ENCODE peak calls at places on chromosomes 3 and 15, in ten cellular contexts. One of them, this sample, is unnamed.

GRCh38 chr3:177610677-177611654 is 413.7 kb upstream of the TBL1XR1 start:
- DNase-seq in WERI-Rb-1: peak
- DNase-seq in mammary epithelial cell: no peak
- DNase-seq in cardiac fibroblast: no peak
- DNase-seq in endodermal cell: no peak
- DNase-seq in GM20000: no peak
- DNase-seq in foreskin fibroblast: no peak
- DNase-seq in uterus: no peak
- DNase-seq in ovary: no peak
- DNase-seq in neural progenitor cell: no peak
- DNase-seq in this sample: no peak

GRCh38 chr3:132703733-132704132 is 18.5 kb downstream of the NPHP3 start:
- DNase-seq in WERI-Rb-1: no peak
- DNase-seq in mammary epithelial cell: no peak
- DNase-seq in cardiac fibroblast: no peak
- DNase-seq in endodermal cell: no peak
- DNase-seq in GM20000: no peak
- DNase-seq in foreskin fibroblast: no peak
- DNase-seq in uterus: no peak
- DNase-seq in ovary: no peak
- DNase-seq in neural progenitor cell: no peak
- DNase-seq in this sample: no peak

GRCh38 chr3:115699741-115700140 is 76.4 kb downstream of the GAP43 start:
- DNase-seq in WERI-Rb-1: no peak
- DNase-seq in mammary epithelial cell: no peak
- DNase-seq in cardiac fibroblast: peak
- DNase-seq in endodermal cell: no peak
- DNase-seq in GM20000: no peak
- DNase-seq in foreskin fibroblast: peak
- DNase-seq in uterus: no peak
- DNase-seq in ovary: no peak
- DNase-seq in neural progenitor cell: no peak
- DNase-seq in this sample: no peak

GRCh38 chr3:120753831-120754230 is 11.3 kb downstream of the GTF2E1 start:
- DNase-seq in WERI-Rb-1: no peak
- DNase-seq in mammary epithelial cell: peak
- DNase-seq in cardiac fibroblast: no peak
- DNase-seq in endodermal cell: no peak
- DNase-seq in GM20000: no peak
- DNase-seq in foreskin fibroblast: peak
- DNase-seq in uterus: no peak
- DNase-seq in ovary: no peak
- DNase-seq in neural progenitor cell: no peak
- DNase-seq in this sample: no peak

GRCh38 chr3:79766474-79767193 is 1.2 kb downstream of the ROBO1 start:
- DNase-seq in WERI-Rb-1: no peak
- DNase-seq in mammary epithelial cell: no peak
- DNase-seq in cardiac fibroblast: no peak
- DNase-seq in endodermal cell: peak
- DNase-seq in GM20000: no peak
- DNase-seq in foreskin fibroblast: no peak
- DNase-seq in uterus: no peak
- DNase-seq in ovary: peak
- DNase-seq in neural progenitor cell: peak
- DNase-seq in this sample: no peak

GRCh38 chr15:55619783-55620182 is 31.6 kb upstream of the PYGO1 start:
- DNase-seq in WERI-Rb-1: no peak
- DNase-seq in mammary epithelial cell: no peak
- DNase-seq in cardiac fibroblast: no peak
- DNase-seq in endodermal cell: peak
- DNase-seq in GM20000: no peak
- DNase-seq in foreskin fibroblast: no peak
- DNase-seq in uterus: no peak
- DNase-seq in ovary: no peak
- DNase-seq in neural progenitor cell: no peak
- DNase-seq in this sample: no peak

GRCh38 chr3:101066776-101067175 is 73.6 kb upstream of the ABI3BP start:
- DNase-seq in WERI-Rb-1: no peak
- DNase-seq in mammary epithelial cell: peak
- DNase-seq in cardiac fibroblast: peak
- DNase-seq in endodermal cell: no peak
- DNase-seq in GM20000: no peak
- DNase-seq in foreskin fibroblast: peak
- DNase-seq in uterus: no peak
- DNase-seq in ovary: no peak
- DNase-seq in neural progenitor cell: no peak
- DNase-seq in this sample: no peak

GRCh38 chr3:64149886-64150285 is 75.4 kb downstream of the PRICKLE2 start:
- DNase-seq in WERI-Rb-1: no peak
- DNase-seq in mammary epithelial cell: no peak
- DNase-seq in cardiac fibroblast: no peak
- DNase-seq in endodermal cell: no peak
- DNase-seq in GM20000: no peak
- DNase-seq in foreskin fibroblast: no peak
- DNase-seq in uterus: no peak
- DNase-seq in ovary: no peak
- DNase-seq in neural progenitor cell: no peak
- DNase-seq in this sample: no peak

GRCh38 chr3:172550347-172550943 is 27.2 kb upstream of the TNFSF10 start:
- DNase-seq in WERI-Rb-1: no peak
- DNase-seq in mammary epithelial cell: peak
- DNase-seq in cardiac fibroblast: peak
- DNase-seq in endodermal cell: no peak
- DNase-seq in GM20000: no peak
- DNase-seq in foreskin fibroblast: peak
- DNase-seq in uterus: no peak
- DNase-seq in ovary: no peak
- DNase-seq in neural progenitor cell: no peak
- DNase-seq in this sample: no peak

GRCh38 chr3:64291956-64292355 is 66.7 kb upstream of the PRICKLE2 start:
- DNase-seq in WERI-Rb-1: no peak
- DNase-seq in mammary epithelial cell: no peak
- DNase-seq in cardiac fibroblast: peak
- DNase-seq in endodermal cell: no peak
- DNase-seq in GM20000: no peak
- DNase-seq in foreskin fibroblast: peak
- DNase-seq in uterus: peak
- DNase-seq in ovary: no peak
- DNase-seq in neural progenitor cell: no peak
- DNase-seq in this sample: no peak

GRCh38 chr15:57557267-57557666 is 34.4 kb upstream of the MYZAP start:
- DNase-seq in WERI-Rb-1: peak
- DNase-seq in mammary epithelial cell: no peak
- DNase-seq in cardiac fibroblast: no peak
- DNase-seq in endodermal cell: no peak
- DNase-seq in GM20000: no peak
- DNase-seq in foreskin fibroblast: no peak
- DNase-seq in uterus: no peak
- DNase-seq in ovary: no peak
- DNase-seq in neural progenitor cell: no peak
- DNase-seq in this sample: no peak

GRCh38 chr15:84586641-84587160 is 14.1 kb upstream of the ZSCAN2 start:
- DNase-seq in WERI-Rb-1: no peak
- DNase-seq in mammary epithelial cell: peak
- DNase-seq in cardiac fibroblast: no peak
- DNase-seq in endodermal cell: no peak
- DNase-seq in GM20000: no peak
- DNase-seq in foreskin fibroblast: peak
- DNase-seq in uterus: no peak
- DNase-seq in ovary: no peak
- DNase-seq in neural progenitor cell: no peak
- DNase-seq in this sample: no peak

GRCh38 chr3:182936239-182936946 is 43.9 kb downstream of the DCUN1D1 start:
- DNase-seq in WERI-Rb-1: no peak
- DNase-seq in mammary epithelial cell: no peak
- DNase-seq in cardiac fibroblast: no peak
- DNase-seq in endodermal cell: no peak
- DNase-seq in GM20000: no peak
- DNase-seq in foreskin fibroblast: no peak
- DNase-seq in uterus: no peak
- DNase-seq in ovary: no peak
- DNase-seq in neural progenitor cell: no peak
- DNase-seq in this sample: no peak

GRCh38 chr15:40790723-40791122 is 16.2 kb upstream of the ZFYVE19 start:
- DNase-seq in WERI-Rb-1: no peak
- DNase-seq in mammary epithelial cell: peak
- DNase-seq in cardiac fibroblast: peak
- DNase-seq in endodermal cell: no peak
- DNase-seq in GM20000: no peak
- DNase-seq in foreskin fibroblast: no peak
- DNase-seq in uterus: no peak
- DNase-seq in ovary: no peak
- DNase-seq in neural progenitor cell: no peak
- DNase-seq in this sample: no peak

GRCh38 chr3:52292247-52293065 is 4.8 kb downstream of the GLYCTK start:
- DNase-seq in WERI-Rb-1: no peak
- DNase-seq in mammary epithelial cell: peak
- DNase-seq in cardiac fibroblast: no peak
- DNase-seq in endodermal cell: no peak
- DNase-seq in GM20000: no peak
- DNase-seq in foreskin fibroblast: no peak
- DNase-seq in uterus: no peak
- DNase-seq in ovary: peak
- DNase-seq in neural progenitor cell: no peak
- DNase-seq in this sample: no peak

GRCh38 chr3:52293491-52294319 is 6.1 kb downstream of the GLYCTK start:
- DNase-seq in WERI-Rb-1: no peak
- DNase-seq in mammary epithelial cell: no peak
- DNase-seq in cardiac fibroblast: no peak
- DNase-seq in endodermal cell: no peak
- DNase-seq in GM20000: no peak
- DNase-seq in foreskin fibroblast: no peak
- DNase-seq in uterus: no peak
- DNase-seq in ovary: no peak
- DNase-seq in neural progenitor cell: no peak
- DNase-seq in this sample: no peak

GRCh38 chr3:52289747-52290595 is 2.3 kb downstream of the GLYCTK start:
- DNase-seq in WERI-Rb-1: no peak
- DNase-seq in mammary epithelial cell: no peak
- DNase-seq in cardiac fibroblast: no peak
- DNase-seq in endodermal cell: peak
- DNase-seq in GM20000: no peak
- DNase-seq in foreskin fibroblast: no peak
- DNase-seq in uterus: no peak
- DNase-seq in ovary: peak
- DNase-seq in neural progenitor cell: no peak
- DNase-seq in this sample: no peak

GRCh38 chr3:52290596-52291507 is 3.2 kb downstream of the GLYCTK start:
- DNase-seq in WERI-Rb-1: no peak
- DNase-seq in mammary epithelial cell: no peak
- DNase-seq in cardiac fibroblast: no peak
- DNase-seq in endodermal cell: no peak
- DNase-seq in GM20000: no peak
- DNase-seq in foreskin fibroblast: no peak
- DNase-seq in uterus: no peak
- DNase-seq in ovary: peak
- DNase-seq in neural progenitor cell: no peak
- DNase-seq in this sample: no peak

GRCh38 chr3:52291508-52292181 is 4.0 kb downstream of the GLYCTK start:
- DNase-seq in WERI-Rb-1: peak
- DNase-seq in mammary epithelial cell: no peak
- DNase-seq in cardiac fibroblast: peak
- DNase-seq in endodermal cell: peak
- DNase-seq in GM20000: peak
- DNase-seq in foreskin fibroblast: peak
- DNase-seq in uterus: no peak
- DNase-seq in ovary: peak
- DNase-seq in neural progenitor cell: peak
- DNase-seq in this sample: no peak
- TF ChIP-seq CTCF in WERI-Rb-1: peak
- TF ChIP-seq CTCF in mammary epithelial cell: peak
- TF ChIP-seq CTCF in cardiac fibroblast: peak
- TF ChIP-seq CTCF in endodermal cell: peak
- TF ChIP-seq CTCF in GM20000: peak
- TF ChIP-seq CTCF in foreskin fibroblast: peak
- TF ChIP-seq CTCF in uterus: peak
- TF ChIP-seq CTCF in ovary: peak
- TF ChIP-seq CTCF in neural progenitor cell: peak
- TF ChIP-seq CTCF in this sample: peak

GRCh38 chr15:98292442-98293240 is 332.1 kb downstream of the ARRDC4 start:
- DNase-seq in WERI-Rb-1: peak
- DNase-seq in mammary epithelial cell: peak
- DNase-seq in cardiac fibroblast: peak
- DNase-seq in endodermal cell: peak
- DNase-seq in GM20000: peak
- DNase-seq in foreskin fibroblast: peak
- DNase-seq in uterus: peak
- DNase-seq in ovary: no peak
- DNase-seq in neural progenitor cell: peak
- DNase-seq in this sample: peak
- TF ChIP-seq CTCF in WERI-Rb-1: peak
- TF ChIP-seq CTCF in mammary epithelial cell: peak
- TF ChIP-seq CTCF in cardiac fibroblast: peak
- TF ChIP-seq CTCF in endodermal cell: peak
- TF ChIP-seq CTCF in GM20000: peak
- TF ChIP-seq CTCF in foreskin fibroblast: peak
- TF ChIP-seq CTCF in uterus: no peak
- TF ChIP-seq CTCF in ovary: no peak
- TF ChIP-seq CTCF in neural progenitor cell: peak
- TF ChIP-seq CTCF in this sample: peak

GRCh38 chr15:88476635-88477038 is 9.1 kb downstream of the MRPS11 start:
- DNase-seq in WERI-Rb-1: peak
- DNase-seq in mammary epithelial cell: no peak
- DNase-seq in cardiac fibroblast: peak
- DNase-seq in endodermal cell: peak
- DNase-seq in GM20000: peak
- DNase-seq in foreskin fibroblast: peak
- DNase-seq in uterus: peak
- DNase-seq in ovary: peak
- DNase-seq in neural progenitor cell: peak
- DNase-seq in this sample: no peak
- TF ChIP-seq CTCF in WERI-Rb-1: peak
- TF ChIP-seq CTCF in mammary epithelial cell: peak
- TF ChIP-seq CTCF in cardiac fibroblast: peak
- TF ChIP-seq CTCF in endodermal cell: peak
- TF ChIP-seq CTCF in GM20000: no peak
- TF ChIP-seq CTCF in foreskin fibroblast: peak
- TF ChIP-seq CTCF in uterus: peak
- TF ChIP-seq CTCF in ovary: peak
- TF ChIP-seq CTCF in neural progenitor cell: peak
- TF ChIP-seq CTCF in this sample: peak

DNA sequence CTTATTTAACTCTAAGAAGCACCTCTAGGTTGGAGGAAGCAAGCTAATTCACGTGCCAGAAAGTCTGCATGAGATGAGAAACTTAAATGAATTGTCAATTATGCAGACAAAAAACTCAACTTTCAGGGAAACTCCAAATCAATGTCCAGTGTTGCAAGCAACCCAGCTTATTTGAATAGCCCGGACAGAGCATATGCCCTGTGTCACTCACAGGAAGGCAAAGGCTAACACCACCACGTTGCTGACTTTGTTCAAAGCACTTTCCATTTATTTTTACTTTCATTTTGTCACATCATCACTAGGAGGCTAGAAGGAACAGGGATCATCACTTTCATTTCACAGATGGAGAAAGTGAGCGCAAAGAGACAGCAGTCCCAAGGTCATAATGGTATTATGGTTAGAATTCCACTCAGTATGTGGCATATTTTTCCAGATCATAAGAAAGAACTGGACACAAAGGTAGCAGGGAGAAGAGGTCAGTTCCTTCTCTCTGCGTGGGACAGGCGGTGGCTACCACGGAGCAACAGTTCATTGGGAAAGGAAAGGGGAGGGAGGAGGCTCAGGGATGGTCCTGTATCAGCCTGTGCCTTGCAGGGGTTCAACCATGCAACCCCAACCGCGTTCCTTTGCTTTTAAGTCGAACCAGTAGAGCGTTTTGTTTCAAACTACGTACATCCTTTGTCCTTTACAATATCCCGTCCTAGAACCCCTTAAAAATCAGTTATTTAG is 1.2 kb downstream of the HEG1 start:
- DNase-seq in WERI-Rb-1: no peak
- DNase-seq in mammary epithelial cell: peak
- DNase-seq in cardiac fibroblast: peak
- DNase-seq in endodermal cell: peak
- DNase-seq in GM20000: peak
- DNase-seq in foreskin fibroblast: peak
- DNase-seq in uterus: no peak
- DNase-seq in ovary: no peak
- DNase-seq in neural progenitor cell: peak
- DNase-seq in this sample: no peak
- TF ChIP-seq CTCF in WERI-Rb-1: no peak
- TF ChIP-seq CTCF in mammary epithelial cell: peak
- TF ChIP-seq CTCF in cardiac fibroblast: no peak
- TF ChIP-seq CTCF in endodermal cell: no peak
- TF ChIP-seq CTCF in GM20000: no peak
- TF ChIP-seq CTCF in foreskin fibroblast: no peak
- TF ChIP-seq CTCF in uterus: peak
- TF ChIP-seq CTCF in ovary: peak
- TF ChIP-seq CTCF in neural progenitor cell: no peak
- TF ChIP-seq CTCF in this sample: no peak